ENCODE peak calls at places on chromosomes 13 and 19, in seven cellular contexts. E is CD4-positive, CD25-positive, alpha-beta regulatory T cell; O is Peyer's patch; H is stomach; L is thyroid gland; M is psoas muscle; D is PC-9. I is an unnamed sample.
A peak's percentile ranks its signal among the peaks of the same experiment; 100 is the strongest.

GRCh38 chr19:29690842-29691241 is 24.2 kb downstream of the C19orf12 start:
- DNase-seq in O (peak; percentile 64), H (no peak), D (peak; percentile 40), L (no peak), E (peak; percentile 69), M (peak; percentile 54), I (no peak)

GRCh38 chr19:15199652-15200574 is 882 bp downstream of the NOTCH3 start:
- DNase-seq in O (no peak), H (no peak), D (peak; percentile 46), M (no peak), L (peak; percentile 51), E (no peak), I (peak; percentile 84)

GRCh38 chr19:40553885-40554857 is 22.5 kb upstream of the SHKBP1 start:
- DNase-seq in D (no peak), M (no peak), E (no peak), H (no peak), O (no peak), L (no peak), I (no peak)

GRCh38 chr13:29893438-29893837 is 43.0 kb upstream of the UBL3 start:
- DNase-seq in O (no peak), H (no peak), D (no peak), E (no peak), L (no peak), M (no peak), I (no peak)

GRCh38 chr13:50451609-50452008 is 391.9 kb downstream of the DLEU7 start:
- DNase-seq in L (no peak), H (no peak), M (no peak), O (no peak), D (no peak), E (no peak), I (no peak)

GRCh38 chr19:18483119-18483518 is 38.8 kb downstream of the ELL start:
- DNase-seq in E (no peak), M (no peak), L (no peak), D (no peak), O (no peak), H (no peak), I (no peak)

GRCh38 chr19:46493236-46494114 is 2.2 kb downstream of the PNMA8B start:
- DNase-seq in O (peak; percentile 52), D (no peak), M (peak; percentile 71), L (no peak), H (no peak), E (peak; percentile 46), I (no peak)

GRCh38 chr19:16915135-16915534 is 26.3 kb downstream of the F2RL3 start:
- DNase-seq in E (no peak), M (peak; percentile 6), O (peak; percentile 0), D (no peak), L (no peak), H (no peak), I (no peak)

GRCh38 chr13:98384739-98385138 is 192.2 kb downstream of the STK24 start:
- DNase-seq in H (no peak), D (no peak), O (no peak), L (peak; percentile 41), E (no peak), M (no peak), I (no peak)

GRCh38 chr19:50198431-50199253 is 4.8 kb upstream of the MYH14 start:
- DNase-seq in L (peak; percentile 86), E (no peak), O (no peak), D (no peak), M (peak; percentile 60), H (no peak), I (no peak)

GRCh38 chr19:52248256-52248655 is 21.1 kb upstream of the ZNF766 start:
- DNase-seq in M (peak; percentile 79), H (peak; percentile 61), D (peak; percentile 25), L (peak; percentile 66), E (peak; percentile 49), O (peak; percentile 81), I (peak; percentile 32)

GRCh38 chr13:24159921-24160324 is 597 bp upstream of the SPATA13 start:
- DNase-seq in D (no peak), L (no peak), O (no peak), E (no peak), H (no peak), M (no peak), I (no peak)

GRCh38 chr13:53151692-53152421 is 123.2 kb downstream of the OLFM4 start:
- DNase-seq in H (peak; percentile 51), L (peak; percentile 71), E (peak; percentile 1), O (peak; percentile 62), D (peak; percentile 14), M (no peak), I (peak; percentile 59)

GRCh38 chr13:98490195-98490771 is 86.6 kb downstream of the STK24 start:
- DNase-seq in L (no peak), M (no peak), E (no peak), H (no peak), D (no peak), O (no peak), I (no peak)

GRCh38 chr19:36972594-36972993 is 56.5 kb downstream of the ZNF568 start:
- DNase-seq in H (no peak), L (no peak), M (no peak), E (no peak), D (no peak), O (no peak), I (no peak)

GRCh38 chr13:98524391-98524790 is 52.5 kb downstream of the STK24 start:
- DNase-seq in O (no peak), M (no peak), D (no peak), L (no peak), E (no peak), H (no peak), I (no peak)

GRCh38 chr13:24254151-24254810 is 55.1 kb upstream of the C1QTNF9 start:
- DNase-seq in O (peak; percentile 62), L (no peak), E (peak; percentile 79), H (no peak), D (no peak), M (no peak), I (no peak)

GRCh38 chr19:34838753-34839431 is 65.9 kb upstream of the ZNF599 start:
- DNase-seq in L (no peak), E (peak; percentile 29), O (peak; percentile 62), M (no peak), D (no peak), H (peak; percentile 25), I (peak; percentile 60)

GRCh38 chr19:2436926-2437325 is 9.5 kb upstream of the TIMM13 start:
- DNase-seq in E (no peak), H (no peak), D (no peak), O (no peak), L (no peak), M (no peak), I (no peak)
- H3K36me3 ChIP-seq in E (peaks cover 2% of the 10 kb centered on the region), H (peaks cover 57% of the 10 kb centered on the region), D (no peaks in the 10 kb centered on the region), O (peaks cover 50% of the 10 kb centered on the region), L (peaks cover 21% of the 10 kb centered on the region), M (peaks cover 3% of the 10 kb centered on the region), I (no peaks in the 10 kb centered on the region)

GRCh38 chr13:44685641-44686040 is 109.5 kb upstream of the TSC22D1 start:
- DNase-seq in E (no peak), M (no peak), H (no peak), O (no peak), D (no peak), L (no peak), I (no peak)

GRCh38 chr13:44686478-44687071 is 110.4 kb upstream of the TSC22D1 start:
- DNase-seq in E (no peak), O (no peak), L (no peak), H (no peak), M (no peak), D (no peak), I (no peak)

GRCh38 chr13:44692173-44692713 is 116.1 kb upstream of the TSC22D1 start:
- DNase-seq in M (no peak), L (no peak), O (no peak), H (no peak), E (no peak), D (no peak), I (peak; percentile 33)

GRCh38 chr13:44690376-44690775 is 114.2 kb upstream of the TSC22D1 start:
- DNase-seq in L (no peak), H (no peak), O (no peak), E (no peak), M (no peak), D (no peak), I (no peak)

GRCh38 chr13:44688652-44689051 is 112.5 kb upstream of the TSC22D1 start:
- DNase-seq in L (no peak), E (no peak), H (no peak), O (no peak), D (no peak), M (no peak), I (no peak)
- H3K36me3 ChIP-seq in L (no peaks in the 10 kb centered on the region), E (no peaks in the 10 kb centered on the region), H (no peaks in the 10 kb centered on the region), O (no peaks in the 10 kb centered on the region), D (no peaks in the 10 kb centered on the region), M (no peaks in the 10 kb centered on the region), I (no peaks in the 10 kb centered on the region)

GRCh38 chr13:19672990-19673389 is 39.5 kb downstream of the MPHOSPH8 start:
- DNase-seq in L (no peak), E (no peak), H (no peak), O (no peak), D (no peak), M (no peak), I (no peak)
- H3K36me3 ChIP-seq in L (peaks cover 64% of the 10 kb centered on the region), E (peaks cover 86% of the 10 kb centered on the region), H (peaks cover 88% of the 10 kb centered on the region), O (peaks cover 85% of the 10 kb centered on the region), D (peaks cover 50% of the 10 kb centered on the region), M (peaks cover 12% of the 10 kb centered on the region), I (peaks cover 1% of the 10 kb centered on the region)

DNA sequence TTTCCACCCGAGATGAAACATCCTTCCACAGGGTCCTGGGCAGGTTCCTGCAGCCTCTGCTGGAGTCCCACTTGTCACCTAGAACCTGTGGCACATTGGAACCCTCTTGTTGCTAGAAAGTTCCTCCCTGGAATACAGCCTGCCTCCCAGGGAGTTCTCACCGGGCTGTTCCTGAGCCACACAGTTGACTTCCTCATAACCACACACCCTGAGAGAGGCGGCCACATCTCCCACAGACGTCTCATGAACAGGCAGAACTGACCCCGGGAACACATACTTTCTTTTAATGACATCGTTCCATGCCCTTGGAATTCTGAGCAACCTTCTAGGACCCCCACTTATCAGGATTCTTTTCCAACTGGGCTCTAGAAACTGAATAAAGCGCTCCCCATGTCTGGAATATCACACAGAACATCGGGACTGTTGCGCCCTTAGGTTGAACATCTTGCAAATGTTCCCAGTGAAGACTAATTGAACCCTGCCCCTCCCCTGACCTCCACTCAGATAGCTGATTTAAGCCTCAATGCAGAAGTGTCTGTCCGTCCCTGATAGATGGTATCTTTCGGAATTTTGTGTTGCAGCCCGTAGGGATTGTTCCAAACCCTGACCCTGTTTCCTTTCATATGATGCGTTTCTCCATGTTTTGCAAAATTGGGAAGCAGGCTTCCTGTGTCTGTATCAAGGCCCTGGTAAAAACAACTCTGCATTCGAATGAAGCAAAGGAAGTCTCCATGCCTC is 91.1 kb downstream of the RAB20 start:
- DNase-seq in H (no peak), M (peak; percentile 38), D (no peak), O (no peak), E (no peak), L (no peak), I (no peak)
- H3K36me3 ChIP-seq in H (peaks cover 73% of the 10 kb centered on the region), M (no peaks in the 10 kb centered on the region), D (no peaks in the 10 kb centered on the region), O (peaks cover 32% of the 10 kb centered on the region), E (no peaks in the 10 kb centered on the region), L (peaks cover 62% of the 10 kb centered on the region), I (no peaks in the 10 kb centered on the region)

GRCh38 chr19:1577929-1578618 is 9.9 kb upstream of the MEX3D start:
- DNase-seq in O (no peak), L (no peak), E (no peak), M (no peak), H (no peak), D (no peak), I (no peak)
- H3K36me3 ChIP-seq in O (peaks cover 58% of the 10 kb centered on the region), L (peaks cover 41% of the 10 kb centered on the region), E (peaks cover 22% of the 10 kb centered on the region), M (peaks cover 7% of the 10 kb centered on the region), H (peaks cover 72% of the 10 kb centered on the region), D (no peaks in the 10 kb centered on the region), I (no peaks in the 10 kb centered on the region)

GRCh38 chr19:5949792-5950305 is 28.1 kb downstream of the RANBP3 start:
- DNase-seq in M (no peak), O (no peak), D (no peak), H (peak; percentile 76), L (peak; percentile 95), E (peak; percentile 58), I (no peak)
- H3K36me3 ChIP-seq in M (no peaks in the 10 kb centered on the region), O (peaks cover 11% of the 10 kb centered on the region), D (no peaks in the 10 kb centered on the region), H (peaks cover 8% of the 10 kb centered on the region), L (no peaks in the 10 kb centered on the region), E (peaks cover 10% of the 10 kb centered on the region), I (peaks cover 4% of the 10 kb centered on the region)